ENCODE peak calls at places on chromosomes 7 and 10, in six cellular contexts. One of them, this sample, is unnamed.

GRCh38 chr10:43322769-43323168 is 48.7 kb upstream of the FXYD4 start:
- DNase-seq in neural progenitor cell: peak
- DNase-seq in progenitor cell of endocrine pancreas: peak
- DNase-seq in CD8-positive, alpha-beta T cell: peak
- DNase-seq in MCF 10A: peak
- DNase-seq in brain microvascular endothelial cell: peak
- DNase-seq in this sample: peak

GRCh38 chr7:33885290-33886005 is 19.9 kb upstream of the BMPER start:
- DNase-seq in progenitor cell of endocrine pancreas: no peak
- DNase-seq in MCF 10A: no peak
- DNase-seq in brain microvascular endothelial cell: no peak
- DNase-seq in CD8-positive, alpha-beta T cell: no peak
- DNase-seq in neural progenitor cell: no peak
- DNase-seq in this sample: no peak

GRCh38 chr7:85172530-85172941 is 14.3 kb downstream of the SEMA3D start:
- DNase-seq in brain microvascular endothelial cell: peak
- DNase-seq in progenitor cell of endocrine pancreas: no peak
- DNase-seq in CD8-positive, alpha-beta T cell: no peak
- DNase-seq in neural progenitor cell: no peak
- DNase-seq in MCF 10A: no peak
- DNase-seq in this sample: no peak

GRCh38 chr10:72013202-72013945 is 49.2 kb downstream of the CHST3 start:
- DNase-seq in CD8-positive, alpha-beta T cell: no peak
- DNase-seq in neural progenitor cell: no peak
- DNase-seq in brain microvascular endothelial cell: no peak
- DNase-seq in progenitor cell of endocrine pancreas: no peak
- DNase-seq in MCF 10A: no peak
- DNase-seq in this sample: no peak

GRCh38 chr10:11655839-11656238 is 44.4 kb upstream of the USP6NL start:
- DNase-seq in MCF 10A: no peak
- DNase-seq in progenitor cell of endocrine pancreas: no peak
- DNase-seq in neural progenitor cell: no peak
- DNase-seq in brain microvascular endothelial cell: peak
- DNase-seq in CD8-positive, alpha-beta T cell: no peak
- DNase-seq in this sample: no peak

GRCh38 chr10:132904169-132904813 is 38.1 kb downstream of the CFAP46 start:
- DNase-seq in progenitor cell of endocrine pancreas: peak
- DNase-seq in CD8-positive, alpha-beta T cell: no peak
- DNase-seq in MCF 10A: peak
- DNase-seq in brain microvascular endothelial cell: no peak
- DNase-seq in neural progenitor cell: peak
- DNase-seq in this sample: peak

GRCh38 chr7:100897111-100897608 is 1.5 kb upstream of the ACHE start:
- DNase-seq in neural progenitor cell: peak
- DNase-seq in brain microvascular endothelial cell: no peak
- DNase-seq in progenitor cell of endocrine pancreas: peak
- DNase-seq in CD8-positive, alpha-beta T cell: peak
- DNase-seq in MCF 10A: no peak
- DNase-seq in this sample: peak

GRCh38 chr10:30500963-30501504 is 67.0 kb downstream of the MAP3K8 start:
- DNase-seq in brain microvascular endothelial cell: no peak
- DNase-seq in MCF 10A: no peak
- DNase-seq in CD8-positive, alpha-beta T cell: no peak
- DNase-seq in progenitor cell of endocrine pancreas: no peak
- DNase-seq in neural progenitor cell: no peak
- DNase-seq in this sample: no peak

GRCh38 chr10:23196915-23197314 is 4.8 kb downstream of the PTF1A start:
- DNase-seq in progenitor cell of endocrine pancreas: no peak
- DNase-seq in MCF 10A: no peak
- DNase-seq in brain microvascular endothelial cell: no peak
- DNase-seq in CD8-positive, alpha-beta T cell: no peak
- DNase-seq in neural progenitor cell: no peak
- DNase-seq in this sample: no peak

DNA sequence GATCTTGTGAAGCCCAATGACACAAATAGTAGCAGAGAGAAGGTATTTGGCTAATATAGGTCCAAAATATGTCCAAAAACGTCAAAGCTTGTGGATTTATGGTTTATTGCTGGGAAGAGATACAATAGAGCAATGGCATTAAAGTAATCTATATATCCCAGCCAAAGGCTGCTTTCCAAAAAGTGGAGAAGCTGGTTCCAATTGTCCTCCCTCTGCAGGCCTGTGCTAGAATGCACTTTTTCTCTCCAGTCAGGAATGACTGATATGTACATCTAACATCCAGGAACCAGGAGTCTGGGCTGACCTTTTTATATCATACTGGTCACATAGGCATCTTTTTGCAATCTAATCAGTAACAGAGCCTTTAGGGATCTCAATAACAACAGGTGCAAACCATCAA is 167.1 kb upstream of the FAM3C start:
- DNase-seq in CD8-positive, alpha-beta T cell: no peak
- DNase-seq in progenitor cell of endocrine pancreas: no peak
- DNase-seq in neural progenitor cell: peak
- DNase-seq in brain microvascular endothelial cell: no peak
- DNase-seq in MCF 10A: peak
- DNase-seq in this sample: peak
- TF ChIP-seq CTCF in CD8-positive, alpha-beta T cell: no peak
- TF ChIP-seq CTCF in progenitor cell of endocrine pancreas: peak
- TF ChIP-seq CTCF in neural progenitor cell: peak
- TF ChIP-seq CTCF in brain microvascular endothelial cell: peak
- TF ChIP-seq CTCF in MCF 10A: peak
- TF ChIP-seq CTCF in this sample: peak

GRCh38 chr10:126570631-126571170 is 99.8 kb downstream of the C10orf90 start:
- DNase-seq in progenitor cell of endocrine pancreas: no peak
- DNase-seq in MCF 10A: no peak
- DNase-seq in brain microvascular endothelial cell: peak
- DNase-seq in CD8-positive, alpha-beta T cell: no peak
- DNase-seq in neural progenitor cell: no peak
- DNase-seq in this sample: no peak

GRCh38 chr10:126576336-126576735 is 94.2 kb downstream of the C10orf90 start:
- DNase-seq in brain microvascular endothelial cell: peak
- DNase-seq in MCF 10A: peak
- DNase-seq in neural progenitor cell: no peak
- DNase-seq in CD8-positive, alpha-beta T cell: no peak
- DNase-seq in progenitor cell of endocrine pancreas: no peak
- DNase-seq in this sample: no peak

GRCh38 chr10:126568809-126569208 is 101.7 kb downstream of the C10orf90 start:
- DNase-seq in progenitor cell of endocrine pancreas: no peak
- DNase-seq in MCF 10A: no peak
- DNase-seq in neural progenitor cell: no peak
- DNase-seq in brain microvascular endothelial cell: no peak
- DNase-seq in CD8-positive, alpha-beta T cell: no peak
- DNase-seq in this sample: no peak

GRCh38 chr10:126569513-126570447 is 100.7 kb downstream of the C10orf90 start:
- DNase-seq in brain microvascular endothelial cell: peak
- DNase-seq in CD8-positive, alpha-beta T cell: no peak
- DNase-seq in neural progenitor cell: no peak
- DNase-seq in MCF 10A: peak
- DNase-seq in progenitor cell of endocrine pancreas: no peak
- DNase-seq in this sample: no peak

GRCh38 chr10:126571203-126571602 is 99.3 kb downstream of the C10orf90 start:
- DNase-seq in CD8-positive, alpha-beta T cell: no peak
- DNase-seq in progenitor cell of endocrine pancreas: no peak
- DNase-seq in MCF 10A: peak
- DNase-seq in neural progenitor cell: no peak
- DNase-seq in brain microvascular endothelial cell: no peak
- DNase-seq in this sample: no peak
- TF ChIP-seq CTCF in CD8-positive, alpha-beta T cell: no peak
- TF ChIP-seq CTCF in progenitor cell of endocrine pancreas: peak
- TF ChIP-seq CTCF in MCF 10A: no peak
- TF ChIP-seq CTCF in neural progenitor cell: no peak
- TF ChIP-seq CTCF in brain microvascular endothelial cell: peak
- TF ChIP-seq CTCF in this sample: no peak

GRCh38 chr10:97773096-97773495 is 1.3 kb upstream of the SFRP5 start:
- DNase-seq in neural progenitor cell: peak
- DNase-seq in CD8-positive, alpha-beta T cell: no peak
- DNase-seq in MCF 10A: no peak
- DNase-seq in progenitor cell of endocrine pancreas: no peak
- DNase-seq in brain microvascular endothelial cell: no peak
- DNase-seq in this sample: no peak

GRCh38 chr10:97770265-97770664 is 1.5 kb downstream of the SFRP5 start:
- DNase-seq in brain microvascular endothelial cell: no peak
- DNase-seq in CD8-positive, alpha-beta T cell: no peak
- DNase-seq in neural progenitor cell: no peak
- DNase-seq in progenitor cell of endocrine pancreas: no peak
- DNase-seq in MCF 10A: no peak
- DNase-seq in this sample: no peak

GRCh38 chr10:97768322-97769315 is 3.2 kb downstream of the SFRP5 start:
- DNase-seq in progenitor cell of endocrine pancreas: no peak
- DNase-seq in brain microvascular endothelial cell: no peak
- DNase-seq in MCF 10A: no peak
- DNase-seq in CD8-positive, alpha-beta T cell: no peak
- DNase-seq in neural progenitor cell: no peak
- DNase-seq in this sample: no peak

GRCh38 chr10:97771913-97772823 is at the start of gene SFRP5:
- DNase-seq in CD8-positive, alpha-beta T cell: no peak
- DNase-seq in neural progenitor cell: peak
- DNase-seq in progenitor cell of endocrine pancreas: no peak
- DNase-seq in brain microvascular endothelial cell: no peak
- DNase-seq in MCF 10A: no peak
- DNase-seq in this sample: no peak

DNA sequence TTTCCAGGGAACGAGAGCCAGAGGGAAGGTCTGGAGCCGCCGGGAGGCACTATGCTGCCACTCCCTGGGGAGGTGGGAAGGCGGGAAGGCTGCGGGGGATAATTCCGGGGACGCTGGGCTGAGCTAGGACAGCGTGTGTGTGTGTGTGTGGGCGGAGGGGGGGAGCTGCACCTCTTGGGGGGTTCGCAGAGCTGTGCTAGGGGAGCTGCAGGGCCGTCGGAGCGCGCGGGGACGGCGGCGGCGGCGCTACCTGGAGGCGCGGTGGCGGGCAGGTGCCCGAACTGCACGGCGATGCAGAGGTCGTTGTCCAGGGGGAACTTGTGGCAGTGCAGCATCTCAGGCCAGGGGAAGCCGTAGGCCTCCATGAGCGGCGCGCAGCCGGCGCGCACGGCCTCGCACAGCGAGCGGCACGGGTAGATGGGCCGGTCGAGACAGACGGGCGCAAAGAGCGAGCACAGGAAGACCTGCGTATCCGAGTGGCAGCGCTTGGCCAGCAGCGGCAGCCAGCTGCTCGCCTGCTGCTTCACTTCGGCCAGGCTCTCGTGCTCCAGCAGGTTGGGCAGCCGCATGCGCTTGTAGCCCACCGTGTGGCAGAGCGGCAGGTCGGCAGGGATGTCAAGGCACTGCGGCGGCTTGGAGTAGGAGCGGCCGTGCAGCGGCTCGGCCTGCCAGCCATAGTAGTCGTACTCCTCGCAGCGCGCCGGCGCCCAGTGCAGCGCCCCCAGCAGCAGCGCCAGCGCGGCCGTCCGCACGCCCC is 566 bp downstream of the SFRP5 start:
- DNase-seq in progenitor cell of endocrine pancreas: peak
- DNase-seq in brain microvascular endothelial cell: peak
- DNase-seq in MCF 10A: no peak
- DNase-seq in CD8-positive, alpha-beta T cell: no peak
- DNase-seq in neural progenitor cell: peak
- DNase-seq in this sample: peak
- TF ChIP-seq CTCF in progenitor cell of endocrine pancreas: peak
- TF ChIP-seq CTCF in brain microvascular endothelial cell: no peak
- TF ChIP-seq CTCF in MCF 10A: no peak
- TF ChIP-seq CTCF in CD8-positive, alpha-beta T cell: no peak
- TF ChIP-seq CTCF in neural progenitor cell: no peak
- TF ChIP-seq CTCF in this sample: no peak

DNA sequence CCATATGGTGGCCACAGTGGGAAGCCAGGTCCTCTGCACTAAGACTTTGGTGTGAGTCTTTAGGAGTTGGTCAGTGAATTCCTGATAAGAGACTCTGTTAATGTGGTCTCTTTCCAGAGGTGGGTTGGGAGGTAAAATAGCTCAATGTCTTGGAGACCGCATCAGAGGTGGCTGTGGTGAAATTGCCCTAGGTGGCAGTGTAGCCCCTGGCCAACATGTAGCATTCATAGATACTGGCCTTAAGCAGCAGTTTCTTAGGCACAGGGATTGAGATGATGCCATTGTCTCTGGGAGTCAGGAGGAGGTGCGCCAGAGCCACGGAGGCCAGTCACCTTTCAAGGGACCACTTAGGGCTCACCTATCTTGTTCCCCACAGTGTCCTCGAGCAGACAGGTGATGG is 202.8 kb downstream of the CREB5 start:
- DNase-seq in progenitor cell of endocrine pancreas: no peak
- DNase-seq in MCF 10A: no peak
- DNase-seq in CD8-positive, alpha-beta T cell: no peak
- DNase-seq in brain microvascular endothelial cell: no peak
- DNase-seq in neural progenitor cell: peak
- DNase-seq in this sample: no peak
- TF ChIP-seq CTCF in progenitor cell of endocrine pancreas: peak
- TF ChIP-seq CTCF in MCF 10A: no peak
- TF ChIP-seq CTCF in CD8-positive, alpha-beta T cell: no peak
- TF ChIP-seq CTCF in brain microvascular endothelial cell: peak
- TF ChIP-seq CTCF in neural progenitor cell: peak
- TF ChIP-seq CTCF in this sample: peak

DNA sequence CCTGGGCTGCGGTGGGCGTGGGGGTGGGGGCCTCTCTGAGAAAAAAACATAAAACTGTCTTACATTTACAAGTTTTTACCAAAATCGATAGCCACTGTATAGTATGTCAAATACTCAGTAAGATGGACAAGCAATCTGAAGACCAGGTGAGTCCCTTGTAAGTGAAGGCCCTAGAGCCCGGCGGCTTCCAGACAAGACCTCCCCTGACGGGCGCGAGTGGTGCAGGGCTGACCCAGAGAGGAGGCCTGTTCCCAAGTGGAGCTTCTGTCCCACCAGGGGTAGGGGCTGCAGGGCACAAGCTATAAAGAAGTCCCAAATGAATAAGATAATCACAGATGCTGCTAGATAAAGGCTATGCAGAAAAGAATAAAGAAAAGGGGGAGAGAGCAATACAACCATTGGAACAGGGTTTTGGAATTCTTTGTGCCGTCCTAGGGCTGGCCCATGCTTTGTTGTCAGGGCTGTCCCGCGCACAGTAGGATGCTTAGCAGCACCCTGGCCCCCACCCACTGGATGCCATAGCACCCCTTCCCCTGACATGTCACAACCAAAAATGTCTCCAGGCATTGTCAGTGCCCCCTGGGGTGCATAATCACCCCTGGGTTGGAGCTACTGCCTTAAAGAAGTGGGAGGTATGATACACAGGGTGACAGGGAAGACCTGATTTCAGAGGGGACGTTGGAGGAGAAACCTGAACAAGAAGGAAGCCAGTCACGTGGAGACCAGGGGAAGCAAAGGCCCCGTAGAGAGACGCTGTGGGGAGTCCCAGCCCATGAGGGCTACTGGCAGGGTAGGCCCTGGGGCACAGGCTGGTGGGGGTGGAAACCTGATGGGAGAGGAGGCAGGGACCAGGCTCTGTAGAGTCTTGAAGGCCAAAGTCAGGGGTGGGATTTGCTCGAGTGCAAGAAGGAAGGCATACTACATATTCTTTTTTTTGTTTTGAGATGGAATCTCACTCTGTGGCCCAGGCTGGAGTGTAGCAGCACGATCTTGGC is 43.1 kb downstream of the CHST15 start:
- DNase-seq in neural progenitor cell: no peak
- DNase-seq in progenitor cell of endocrine pancreas: no peak
- DNase-seq in MCF 10A: no peak
- DNase-seq in brain microvascular endothelial cell: no peak
- DNase-seq in CD8-positive, alpha-beta T cell: no peak
- DNase-seq in this sample: no peak
- TF ChIP-seq CTCF in neural progenitor cell: no peak
- TF ChIP-seq CTCF in progenitor cell of endocrine pancreas: no peak
- TF ChIP-seq CTCF in MCF 10A: no peak
- TF ChIP-seq CTCF in brain microvascular endothelial cell: no peak
- TF ChIP-seq CTCF in CD8-positive, alpha-beta T cell: no peak
- TF ChIP-seq CTCF in this sample: no peak

GRCh38 chr10:49024484-49024883 is 84.8 kb upstream of the LRRC18 start:
- DNase-seq in MCF 10A: no peak
- DNase-seq in CD8-positive, alpha-beta T cell: no peak
- DNase-seq in brain microvascular endothelial cell: no peak
- DNase-seq in neural progenitor cell: no peak
- DNase-seq in progenitor cell of endocrine pancreas: no peak
- DNase-seq in this sample: no peak
- TF ChIP-seq CTCF in MCF 10A: no peak
- TF ChIP-seq CTCF in CD8-positive, alpha-beta T cell: no peak
- TF ChIP-seq CTCF in brain microvascular endothelial cell: no peak
- TF ChIP-seq CTCF in neural progenitor cell: no peak
- TF ChIP-seq CTCF in progenitor cell of endocrine pancreas: no peak
- TF ChIP-seq CTCF in this sample: no peak

This sample was measured in Calu3.